ENCODE peak calls at places on chromosome 3, in nine cellular contexts. S is endothelial cell of umbilical vein; V is A549; D is CD8-positive, alpha-beta T cell; L is AG10803; F is PC-3; Q is DND-41; M is cardiac fibroblast; Y is fibroblast of mammary gland. X is an unnamed sample.

GRCh38 chr3:151976211-151977050 is 103.0 kb downstream of the SUCNR1 start:
- DNase-seq in S (peak; percentile 99), V (peak; percentile 82), D (no peak), L (peak; percentile 98), F (peak; percentile 98), Q (no peak), M (peak; percentile 97), Y (peak; percentile 98), X (peak; percentile 86)

GRCh38 chr3:11699083-11699427 is 55.3 kb upstream of the VGLL4 start:
- DNase-seq in S (no peak), V (no peak), D (no peak), L (peak; percentile 97), F (peak; percentile 71), Q (no peak), M (peak; percentile 79), Y (peak; percentile 72), X (peak; percentile 85)

GRCh38 chr3:197952440-197952839 is 2.5 kb downstream of the RPL35A start:
- DNase-seq in S (no peak), V (no peak), D (no peak), L (no peak), F (no peak), Q (no peak), M (no peak), Y (no peak), X (no peak)

GRCh38 chr3:21839181-21839580 is 88.2 kb upstream of the ZNF385D start:
- DNase-seq in S (no peak), V (no peak), D (no peak), L (peak; percentile 75), F (peak; percentile 28), Q (no peak), M (no peak), Y (peak; percentile 76), X (no peak)

GRCh38 chr3:4751057-4752051 is 227.9 kb upstream of the BHLHE40 start:
- DNase-seq in S (peak; percentile 92), V (peak; percentile 65), D (no peak), L (peak; percentile 91), F (peak; percentile 32), Q (no peak), M (peak; percentile 91), Y (peak; percentile 87), X (peak; percentile 83)

GRCh38 chr3:150763841-150764483 is 993 bp upstream of the SIAH2 start:
- DNase-seq in S (no peak), V (peak; percentile 74), D (peak; percentile 57), L (peak; percentile 65), F (peak; percentile 63), Q (no peak), M (peak; percentile 68), Y (peak; percentile 51), X (peak; percentile 60)

GRCh38 chr3:2838533-2839157 is 271.5 kb downstream of the IL5RA start:
- DNase-seq in S (no peak), V (no peak), D (no peak), L (no peak), F (no peak), Q (no peak), M (no peak), Y (no peak), X (no peak)

GRCh38 chr3:58260261-58260731 is 22.7 kb downstream of the ABHD6 start:
- DNase-seq in S (no peak), V (peak; percentile 14), D (no peak), L (peak; percentile 79), F (peak; percentile 96), Q (no peak), M (peak; percentile 81), Y (peak; percentile 81), X (peak; percentile 37)

GRCh38 chr3:45881031-45882022 is 5.0 kb upstream of the CCR9 start:
- DNase-seq in S (no peak), V (no peak), D (peak; percentile 42), L (no peak), F (peak; percentile 88), Q (peak; percentile 22), M (peak; percentile 31), Y (peak; percentile 40), X (peak; percentile 14)

GRCh38 chr3:65979152-65979551 is 59.6 kb downstream of the MAGI1 start:
- DNase-seq in S (no peak), V (no peak), D (no peak), L (peak; percentile 94), F (no peak), Q (no peak), M (peak; percentile 80), Y (peak; percentile 93), X (peak; percentile 95)

GRCh38 chr3:43907508-43907858 is 216.7 kb downstream of the ABHD5 start:
- DNase-seq in S (no peak), V (no peak), D (no peak), L (no peak), F (no peak), Q (no peak), M (no peak), Y (no peak), X (no peak)
- H3K4me3 ChIP-seq in S (no peak overlapping the region), V (no peak overlapping the region), D (no peak overlapping the region), L (no peak overlapping the region), F (no peak overlapping the region), Q (no peak overlapping the region), M (no peak overlapping the region), Y (no peak overlapping the region), X (no peak overlapping the region)

DNA sequence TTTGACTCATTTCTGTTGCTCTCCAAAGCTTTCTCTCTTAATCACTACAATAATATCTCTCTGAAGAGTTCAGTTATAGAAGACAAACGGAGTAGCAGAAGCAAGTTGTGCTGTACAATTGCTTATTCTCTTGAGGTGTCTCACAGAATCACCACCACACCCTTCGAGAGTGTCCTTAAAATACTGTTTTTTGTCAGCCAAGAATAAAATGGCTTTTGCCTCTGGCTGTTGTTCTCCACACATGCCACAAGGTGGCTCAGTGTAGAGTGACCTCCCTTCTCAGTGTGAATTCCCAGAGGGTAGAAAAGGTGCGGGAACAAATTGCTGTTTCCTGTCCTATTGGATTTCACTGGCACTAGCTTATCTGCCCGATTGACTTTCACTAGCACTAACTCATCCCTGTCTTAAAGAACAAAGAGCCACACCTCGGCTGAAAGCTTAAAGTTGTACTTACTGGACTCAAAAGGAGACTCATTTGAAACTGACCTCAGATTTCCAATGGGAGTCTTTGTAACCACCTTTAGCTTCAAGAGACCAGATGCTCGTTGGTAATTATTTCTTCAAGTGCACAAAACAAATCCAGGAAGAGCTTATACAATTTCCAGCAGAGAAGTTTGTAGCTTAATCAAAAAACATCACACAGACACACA is 134.3 kb upstream of the SATB1 start:
- DNase-seq in S (no peak), V (peak; percentile 42), D (peak; percentile 30), L (no peak), F (peak; percentile 82), Q (peak; percentile 33), M (peak; percentile 29), Y (peak; percentile 25), X (peak; percentile 7)
- TF ChIP-seq CTCF in S (peak; percentile 5), V (peak; percentile 40), D (peak; percentile 73), L (peak; percentile 43), F (peak; percentile 89), Q (peak; percentile 82), M (peak; percentile 55), Y (peak; percentile 57), X (peak; percentile 46)

GRCh38 chr3:50602675-50603191 is 8.8 kb downstream of the CISH start:
- DNase-seq in S (no peak), V (no peak), D (no peak), L (no peak), F (peak; percentile 58), Q (no peak), M (no peak), Y (no peak), X (no peak)

GRCh38 chr3:50599716-50600118 is 11.9 kb downstream of the CISH start:
- DNase-seq in S (no peak), V (no peak), D (no peak), L (peak; percentile 15), F (no peak), Q (no peak), M (no peak), Y (no peak), X (no peak)

GRCh38 chr3:50599115-50599715 is 12.4 kb downstream of the CISH start:
- DNase-seq in S (no peak), V (no peak), D (no peak), L (no peak), F (no peak), Q (no peak), M (no peak), Y (no peak), X (no peak)

GRCh38 chr3:50600141-50600753 is 11.3 kb downstream of the CISH start:
- DNase-seq in S (no peak), V (no peak), D (no peak), L (no peak), F (no peak), Q (peak; percentile 79), M (no peak), Y (no peak), X (no peak)

GRCh38 chr3:50600841-50601591 is 10.6 kb downstream of the CISH start:
- DNase-seq in S (peak; percentile 87), V (peak; percentile 89), D (peak; percentile 69), L (peak; percentile 99), F (peak; percentile 92), Q (peak; percentile 98), M (peak; percentile 97), Y (peak; percentile 97), X (peak; percentile 97)
- H3K4me3 ChIP-seq in S (no peak overlapping the region), V (peak overlapping the region; percentile 30), D (peak overlapping the region; percentile 36), L (peak overlapping the region; percentile 39), F (peak overlapping the region; percentile 36), Q (no peak overlapping the region), M (peak overlapping the region; percentile 7), Y (no peak overlapping the region), X (peak overlapping the region; percentile 7)

DNA sequence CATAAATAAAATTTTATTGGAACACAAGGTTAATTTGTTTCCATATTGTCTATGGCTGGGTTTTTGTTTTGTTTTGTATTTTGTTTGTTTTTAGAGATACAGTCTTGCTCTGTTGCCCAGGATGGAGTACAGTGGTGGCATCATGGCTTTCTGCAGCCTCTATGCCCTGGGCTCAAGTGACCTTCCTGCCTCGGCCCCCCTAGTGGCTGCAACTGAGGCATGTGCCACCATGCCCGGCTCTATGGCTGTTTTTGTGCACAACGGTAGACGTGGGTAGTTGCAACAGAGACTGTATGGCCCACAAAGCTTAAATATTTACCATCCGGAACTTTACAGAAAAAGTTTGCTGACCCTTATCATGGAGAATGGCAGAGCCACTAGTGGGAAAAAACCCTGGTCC is 46.8 kb upstream of the C3orf70 start:
- DNase-seq in S (no peak), V (no peak), D (no peak), L (no peak), F (no peak), Q (no peak), M (no peak), Y (no peak), X (no peak)
- TF ChIP-seq CTCF in S (no peak), V (no peak), D (no peak), L (no peak), F (peak; percentile 19), Q (no peak), M (no peak), Y (no peak), X (no peak)

DNA sequence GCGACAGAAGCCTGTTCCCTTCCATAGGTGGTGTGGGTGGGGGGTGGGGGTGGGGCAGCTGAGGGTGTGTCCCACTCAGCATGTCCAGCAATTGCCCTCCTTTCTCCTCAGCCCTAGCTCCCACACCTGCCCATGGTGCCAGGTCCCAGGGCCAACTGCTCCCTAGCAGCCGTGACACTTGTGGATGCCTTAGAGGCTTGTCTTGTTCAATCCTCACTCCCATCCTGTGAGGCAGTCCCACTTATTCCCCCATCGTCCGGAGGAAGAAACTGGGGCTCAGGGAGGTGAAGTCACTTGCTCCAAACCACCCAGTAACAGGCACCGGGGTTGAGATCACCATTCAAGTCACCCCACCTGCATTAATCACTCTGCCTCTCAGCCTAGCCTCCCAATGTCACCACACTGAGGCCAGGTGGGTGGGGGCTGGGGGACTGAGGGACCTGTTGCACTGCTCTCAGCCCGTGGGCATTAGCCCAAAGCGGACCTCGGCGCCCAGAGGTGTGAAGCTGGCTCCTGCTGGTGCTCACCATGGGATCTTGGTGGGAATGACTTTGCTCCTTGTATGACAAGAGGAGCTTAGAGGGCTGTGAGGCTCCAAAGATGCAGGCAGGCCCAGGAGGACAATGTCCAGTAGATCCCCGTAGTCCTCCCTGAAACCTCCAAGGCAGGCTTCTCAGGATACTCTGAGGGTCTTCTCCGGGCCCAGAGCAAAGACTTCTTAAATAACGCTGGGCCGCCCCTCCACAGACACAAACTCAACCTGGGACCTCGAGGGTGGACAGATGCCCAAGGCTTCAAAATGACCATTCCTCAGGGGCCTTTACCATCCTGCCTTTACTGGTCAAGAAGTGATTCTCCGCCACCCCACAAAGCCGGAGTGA is 1.8 kb downstream of the NT5DC2 start:
- DNase-seq in S (no peak), V (no peak), D (no peak), L (no peak), F (no peak), Q (no peak), M (peak; percentile 8), Y (no peak), X (no peak)
- H3K4me3 ChIP-seq in S (no peak overlapping the region), V (no peak overlapping the region), D (no peak overlapping the region), L (peak overlapping the region; percentile 66), F (peak overlapping the region; percentile 76), Q (no peak overlapping the region), M (peak overlapping the region; percentile 80), Y (peak overlapping the region; percentile 71), X (peak overlapping the region; percentile 74)